ENCODE peak calls at places on chromosomes 12 and 14, in five cellular contexts. Y is left colon, I is astrocyte of the cerebellum, E is thoracic aorta, P is NCI-H460. L is an unnamed sample.

GRCh38 chr12:5451251-5451650 is 19.3 kb downstream of the NTF3 start:
- DNase-seq in Y (no peak), I (no peak), E (no peak), P (no peak), L (no peak)

GRCh38 chr12:128507470-128507869 is 240.5 kb downstream of the TMEM132C start:
- DNase-seq in Y (no peak), I (no peak), E (no peak), P (no peak), L (no peak)

GRCh38 chr12:122743895-122744525 is 8.6 kb upstream of the DENR start:
- DNase-seq in Y (no peak), I (no peak), E (no peak), P (no peak), L (no peak)

GRCh38 chr12:64097346-64098105 is 124.6 kb downstream of the KICS2 start:
- DNase-seq in Y (no peak), I (no peak), E (no peak), P (no peak), L (no peak)

GRCh38 chr12:116135209-116135930 is 142.1 kb downstream of the MED13L start:
- DNase-seq in Y (no peak), I (no peak), E (no peak), P (no peak), L (no peak)

GRCh38 chr14:103372552-103373304 is 12.5 kb upstream of the MARK3 start:
- DNase-seq in Y (no peak), I (peak; percentile 73), E (peak; percentile 19), P (peak; percentile 78), L (no peak)

GRCh38 chr12:72136792-72137191 is 135.4 kb upstream of the TRHDE start:
- DNase-seq in Y (no peak), I (no peak), E (no peak), P (no peak), L (no peak)

GRCh38 chr14:74579447-74580274 is 32.4 kb downstream of the LTBP2 start:
- DNase-seq in Y (no peak), I (peak; percentile 81), E (no peak), P (peak; percentile 19), L (no peak)

GRCh38 chr12:110080410-110080809 is 32.1 kb upstream of the C12orf76 start:
- DNase-seq in Y (no peak), I (no peak), E (no peak), P (no peak), L (no peak)

GRCh38 chr14:92702441-92702918 is 45.9 kb downstream of the LGMN start:
- DNase-seq in Y (no peak), I (no peak), E (no peak), P (no peak), L (no peak)

GRCh38 chr12:7923241-7924236 is 12.4 kb downstream of the SLC2A3 start:
- DNase-seq in Y (no peak), I (no peak), E (no peak), P (no peak), L (no peak)

GRCh38 chr12:63400746-63401145 is 249.7 kb upstream of the AVPR1A start:
- DNase-seq in Y (no peak), I (no peak), E (no peak), P (no peak), L (no peak)

GRCh38 chr12:114313910-114314309 is 92.0 kb downstream of the TBX5 start:
- DNase-seq in Y (no peak), I (no peak), E (no peak), P (no peak), L (no peak)

GRCh38 chr14:92039073-92039719 is 663 bp downstream of the TRIP11 start:
- DNase-seq in Y (no peak), I (peak; percentile 63), E (no peak), P (peak; percentile 24), L (no peak)

L was measured in NCI-H2081 treated with DMSO at 0.1 percent for 48 hours.